ENCODE peak calls at places on chromosome 11, in six cellular contexts. G is RWPE1; F is fibroblast of pulmonary artery; Y is brain microvascular endothelial cell; R is dorsolateral prefrontal cortex; I is CD4-positive, alpha-beta T cell. W is an unnamed sample.

GRCh38 chr11:58576792-58577440 is 1.3 kb upstream of the LPXN start:
- DNase-seq in G (peak; percentile 13), F (peak; percentile 62), Y (peak; percentile 38), R (no peak), I (no peak), W (no peak)

GRCh38 chr11:121482231-121483129 is 29.7 kb upstream of the SORL1-AS1 start:
- DNase-seq in G (no peak), F (peak; percentile 27), Y (no peak), R (no peak), I (peak; percentile 50), W (peak; percentile 33)

GRCh38 chr11:126817096-126817495 is 183.5 kb downstream of the KIRREL3 start:
- DNase-seq in G (no peak), F (no peak), Y (no peak), R (no peak), I (no peak), W (no peak)

GRCh38 chr11:21774212-21774611 is 418.7 kb upstream of the ANO5 start:
- DNase-seq in G (no peak), F (no peak), Y (no peak), R (no peak), I (no peak), W (no peak)

GRCh38 chr11:121416909-121417567 is 35.1 kb upstream of the SORL1 start:
- DNase-seq in G (peak; percentile 51), F (peak; percentile 94), Y (peak; percentile 22), R (no peak), I (peak; percentile 11), W (no peak)

GRCh38 chr11:11265994-11266606 is 87.0 kb downstream of the CSNK2A3 start:
- DNase-seq in G (peak; percentile 67), F (peak; percentile 13), Y (peak; percentile 6), R (no peak), I (peak; percentile 37), W (no peak)

GRCh38 chr11:16169541-16169940 is 186.8 kb downstream of the SOX6 start:
- DNase-seq in G (no peak), F (peak; percentile 14), Y (no peak), R (no peak), I (no peak), W (no peak)

GRCh38 chr11:5689551-5689983 is at the start of gene TRIM22:
- DNase-seq in G (peak; percentile 26), F (peak; percentile 80), Y (peak; percentile 66), R (no peak), I (peak; percentile 24), W (no peak)

GRCh38 chr11:96073536-96073935 is 149.6 kb upstream of the MTMR2 start:
- DNase-seq in G (no peak), F (no peak), Y (no peak), R (no peak), I (no peak), W (no peak)

GRCh38 chr11:134266841-134267251 is 9.3 kb upstream of the GLB1L3 start:
- DNase-seq in G (peak; percentile 84), F (peak; percentile 61), Y (peak; percentile 27), R (no peak), I (no peak), W (no peak)

GRCh38 chr11:61569701-61570100 is 11.2 kb downstream of the SYT7 start:
- DNase-seq in G (no peak), F (no peak), Y (no peak), R (no peak), I (no peak), W (no peak)

GRCh38 chr11:91703042-91703441 is 521.6 kb upstream of the FAT3 start:
- DNase-seq in G (no peak), F (no peak), Y (no peak), R (no peak), I (no peak), W (no peak)

GRCh38 chr11:88146106-88146505 is 29.1 kb downstream of the RAB38 start:
- DNase-seq in G (no peak), F (no peak), Y (no peak), R (no peak), I (no peak), W (no peak)

GRCh38 chr11:83026229-83026628 is 45.5 kb downstream of the RAB30 start:
- DNase-seq in G (no peak), F (no peak), Y (no peak), R (no peak), I (no peak), W (no peak)

GRCh38 chr11:62552465-62552782 is 5.8 kb upstream of the AHNAK start:
- DNase-seq in G (no peak), F (no peak), Y (no peak), R (no peak), I (no peak), W (no peak)

GRCh38 chr11:130608267-130608666 is 159.8 kb downstream of the ADAMTS15 start:
- DNase-seq in G (no peak), F (no peak), Y (no peak), R (no peak), I (no peak), W (no peak)

GRCh38 chr11:134349802-134350355 is 18.1 kb downstream of the GLB1L2 start:
- DNase-seq in G (no peak), F (no peak), Y (no peak), R (no peak), I (no peak), W (no peak)

GRCh38 chr11:2892215-2893020 is 6.8 kb upstream of the CDKN1C start:
- DNase-seq in G (no peak), F (peak; percentile 60), Y (no peak), R (no peak), I (peak; percentile 71), W (peak; percentile 61)

GRCh38 chr11:22832315-22833041 is 2.9 kb upstream of the SVIP start:
- DNase-seq in G (no peak), F (no peak), Y (peak; percentile 59), R (no peak), I (no peak), W (no peak)

GRCh38 chr11:22828373-22828772 is 1.2 kb downstream of the SVIP start:
- DNase-seq in G (no peak), F (no peak), Y (no peak), R (no peak), I (no peak), W (no peak)

GRCh38 chr11:22830082-22830414 is 447 bp upstream of the SVIP start:
- DNase-seq in G (no peak), F (no peak), Y (no peak), R (no peak), I (no peak), W (no peak)

GRCh38 chr11:22829231-22830081 is at the start of gene SVIP:
- DNase-seq in G (peak; percentile 88), F (peak; percentile 95), Y (peak; percentile 83), R (peak; percentile 88), I (peak; percentile 92), W (peak; percentile 86)
- TF ChIP-seq CTCF in G (peak; percentile 49), F (peak; percentile 62), Y (peak; percentile 81), R (peak; percentile 75), I (peak; percentile 66), W (no peak)

GRCh38 chr11:47268448-47269001 is 1.4 kb upstream of the MADD start:
- DNase-seq in G (no peak), F (no peak), Y (no peak), R (no peak), I (no peak), W (no peak)

GRCh38 chr11:47267858-47268257 is 2.1 kb upstream of the MADD start:
- DNase-seq in G (no peak), F (no peak), Y (no peak), R (no peak), I (no peak), W (no peak)

GRCh38 chr11:47270331-47271271 is 668 bp downstream of the MADD start:
- DNase-seq in G (peak; percentile 36), F (peak; percentile 62), Y (peak; percentile 45), R (no peak), I (no peak), W (no peak)

GRCh38 chr11:47269829-47270305 is at the start of gene MADD:
- DNase-seq in G (peak; percentile 88), F (peak; percentile 83), Y (peak; percentile 44), R (peak; percentile 75), I (peak; percentile 89), W (peak; percentile 90)

DNA sequence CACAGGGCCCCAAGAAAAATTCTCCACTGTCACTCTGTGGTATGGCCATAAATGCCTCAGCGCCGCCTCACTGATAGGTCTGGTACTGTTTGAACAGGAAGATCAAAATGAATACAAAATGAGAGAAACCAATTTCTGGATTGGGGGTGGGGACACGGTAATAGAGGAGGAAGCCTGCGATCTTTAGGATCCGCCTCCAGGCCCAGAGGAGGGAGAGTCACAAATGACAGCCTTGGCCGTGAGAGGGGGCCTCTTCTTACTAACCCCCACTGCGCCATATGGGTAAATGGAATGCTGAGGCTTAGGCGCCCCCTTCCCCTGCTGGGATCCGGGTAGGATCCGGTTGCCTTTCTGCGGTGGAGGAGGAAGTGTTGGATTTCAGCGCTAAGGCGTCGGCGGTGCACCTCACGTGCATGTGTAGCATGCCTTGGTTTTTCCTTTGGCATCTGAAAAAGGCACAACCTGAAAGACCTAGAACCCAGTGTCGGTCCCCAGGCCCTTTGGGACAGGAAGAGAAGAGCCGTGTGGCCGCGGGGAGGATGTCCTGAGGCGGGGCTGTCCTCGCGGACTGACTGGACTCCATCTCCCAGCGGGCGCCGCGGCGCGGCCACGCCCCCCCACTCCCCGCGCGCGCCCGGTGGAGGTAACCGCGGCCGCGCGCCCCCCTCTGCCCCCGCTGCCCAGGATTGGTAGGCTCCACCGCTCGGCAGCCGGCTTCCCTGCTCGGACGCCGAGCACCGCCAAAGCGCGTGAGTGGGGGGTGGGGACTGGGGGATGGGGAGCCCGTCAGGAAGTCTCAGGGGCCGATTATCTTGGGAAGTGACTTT is 718 bp upstream of the MADD start:
- DNase-seq in G (peak; percentile 90), F (peak; percentile 87), Y (peak; percentile 86), R (peak; percentile 82), I (peak; percentile 81), W (peak; percentile 88)
- TF ChIP-seq CTCF in G (peak; percentile 11), F (peak; percentile 3), Y (peak; percentile 40), R (peak; percentile 19), I (peak; percentile 22), W (no peak)

DNA sequence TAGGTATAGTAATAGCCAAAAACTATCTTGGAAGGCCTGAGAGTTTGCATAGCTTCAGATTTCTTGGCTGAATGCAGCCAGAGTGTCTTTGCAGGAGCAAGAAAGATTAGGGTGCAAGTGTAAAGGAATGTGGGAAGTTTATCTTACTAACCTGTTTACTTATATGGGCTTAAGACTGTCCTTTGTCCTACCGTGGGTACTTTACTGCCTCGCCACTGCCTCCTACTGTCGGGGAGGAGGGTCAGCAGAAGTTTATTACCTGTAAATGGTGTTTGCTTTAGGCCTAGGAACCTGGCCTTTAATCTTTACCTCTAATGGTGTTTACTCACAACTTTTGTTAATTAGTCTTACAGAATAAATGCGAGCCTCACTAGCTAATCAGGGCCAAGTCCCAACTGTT is 633.8 kb downstream of the DLG2 start:
- DNase-seq in G (no peak), F (peak; percentile 0), Y (no peak), R (no peak), I (no peak), W (no peak)
- TF ChIP-seq CTCF in G (no peak), F (no peak), Y (peak; percentile 58), R (no peak), I (no peak), W (no peak)

DNA sequence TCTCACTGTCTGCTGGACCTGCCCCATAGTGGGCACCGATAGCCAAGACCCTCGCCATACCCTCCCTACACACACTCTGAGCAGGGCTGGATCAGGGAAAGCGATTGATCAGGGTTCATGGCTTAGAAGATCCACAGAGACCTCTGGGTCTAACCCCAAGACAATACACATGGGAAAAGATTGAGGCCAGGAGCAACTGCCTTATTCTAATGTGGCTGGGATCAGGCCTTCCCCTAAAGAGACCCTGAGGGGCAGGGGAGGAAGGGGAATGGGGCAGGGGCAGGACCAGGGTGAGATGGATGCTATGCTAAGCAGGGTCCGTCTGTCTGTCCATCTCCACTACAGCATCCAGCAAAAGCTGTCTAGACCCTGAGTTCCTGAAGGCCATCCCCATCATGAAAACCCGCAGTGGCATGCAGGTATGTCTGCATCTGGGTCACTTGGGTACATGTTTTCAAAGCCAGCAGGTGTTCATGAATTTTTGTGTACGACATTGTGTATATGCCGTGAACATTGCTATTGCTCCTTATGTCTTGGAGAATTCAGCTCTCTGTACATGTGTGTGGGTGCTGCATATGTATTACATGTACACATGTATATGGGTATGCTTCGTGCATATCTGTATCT is 15.3 kb upstream of the RELT start:
- DNase-seq in G (no peak), F (no peak), Y (no peak), R (no peak), I (no peak), W (no peak)
- TF ChIP-seq CTCF in G (no peak), F (no peak), Y (no peak), R (no peak), I (no peak), W (no peak)